ENCODE peak calls at places on chromosomes 4 and X, in nine cellular contexts. One of them, this sample, is unnamed.

GRCh38 chrX:119887721-119888425 is 7.8 kb upstream of the AKAP14 start:
- DNase-seq in T-helper 1 cell: peak
- DNase-seq in activated naive CD4-positive, alpha-beta T cell treated with anti-CD3 and anti-CD28 coated beads, Interleukin-2, amount 50 U/mL, for 16 hours: peak
- DNase-seq in activated CD8-positive, alpha-beta memory T cell treated with anti-CD3 and anti-CD28 coated beads for 48 hours: peak
- DNase-seq in myocyte: no peak
- DNase-seq in esophagus squamous epithelium: no peak
- DNase-seq in stimulated activated naive B cell treated with anti-CD40 and anti-IgM and Interleukin-4, amounts not matched to agents 10 μg/mL and 1 μg/mL and 100 μg/mL, for 72 hours: peak
- DNase-seq in islet precursor cell: peak
- DNase-seq in osteocyte: peak
- DNase-seq in this sample: peak

GRCh38 chr4:126539771-126540170 is 1093.0 kb upstream of the INTU start:
- DNase-seq in osteocyte: no peak
- DNase-seq in esophagus squamous epithelium: no peak
- DNase-seq in activated CD8-positive, alpha-beta memory T cell treated with anti-CD3 and anti-CD28 coated beads for 48 hours: no peak
- DNase-seq in stimulated activated naive B cell treated with anti-CD40 and anti-IgM and Interleukin-4, amounts not matched to agents 10 μg/mL and 1 μg/mL and 100 μg/mL, for 72 hours: no peak
- DNase-seq in T-helper 1 cell: no peak
- DNase-seq in activated naive CD4-positive, alpha-beta T cell treated with anti-CD3 and anti-CD28 coated beads, Interleukin-2, amount 50 U/mL, for 16 hours: no peak
- DNase-seq in myocyte: no peak
- DNase-seq in islet precursor cell: no peak
- DNase-seq in this sample: no peak

GRCh38 chr4:133498149-133498548 is 349.1 kb downstream of the PCDH10 start:
- DNase-seq in activated CD8-positive, alpha-beta memory T cell treated with anti-CD3 and anti-CD28 coated beads for 48 hours: no peak
- DNase-seq in myocyte: no peak
- DNase-seq in activated naive CD4-positive, alpha-beta T cell treated with anti-CD3 and anti-CD28 coated beads, Interleukin-2, amount 50 U/mL, for 16 hours: no peak
- DNase-seq in osteocyte: no peak
- DNase-seq in islet precursor cell: no peak
- DNase-seq in stimulated activated naive B cell treated with anti-CD40 and anti-IgM and Interleukin-4, amounts not matched to agents 10 μg/mL and 1 μg/mL and 100 μg/mL, for 72 hours: no peak
- DNase-seq in T-helper 1 cell: no peak
- DNase-seq in esophagus squamous epithelium: no peak
- DNase-seq in this sample: no peak

GRCh38 chr4:26570596-26570995 is 13.3 kb upstream of the TBC1D19 start:
- DNase-seq in myocyte: no peak
- DNase-seq in esophagus squamous epithelium: no peak
- DNase-seq in islet precursor cell: no peak
- DNase-seq in activated naive CD4-positive, alpha-beta T cell treated with anti-CD3 and anti-CD28 coated beads, Interleukin-2, amount 50 U/mL, for 16 hours: no peak
- DNase-seq in T-helper 1 cell: no peak
- DNase-seq in activated CD8-positive, alpha-beta memory T cell treated with anti-CD3 and anti-CD28 coated beads for 48 hours: no peak
- DNase-seq in stimulated activated naive B cell treated with anti-CD40 and anti-IgM and Interleukin-4, amounts not matched to agents 10 μg/mL and 1 μg/mL and 100 μg/mL, for 72 hours: no peak
- DNase-seq in osteocyte: no peak
- DNase-seq in this sample: no peak

GRCh38 chrX:16465081-16465876 is 184.7 kb upstream of the S100G start:
- DNase-seq in myocyte: no peak
- DNase-seq in islet precursor cell: no peak
- DNase-seq in T-helper 1 cell: no peak
- DNase-seq in activated naive CD4-positive, alpha-beta T cell treated with anti-CD3 and anti-CD28 coated beads, Interleukin-2, amount 50 U/mL, for 16 hours: no peak
- DNase-seq in stimulated activated naive B cell treated with anti-CD40 and anti-IgM and Interleukin-4, amounts not matched to agents 10 μg/mL and 1 μg/mL and 100 μg/mL, for 72 hours: no peak
- DNase-seq in activated CD8-positive, alpha-beta memory T cell treated with anti-CD3 and anti-CD28 coated beads for 48 hours: no peak
- DNase-seq in osteocyte: no peak
- DNase-seq in esophagus squamous epithelium: no peak
- DNase-seq in this sample: no peak

GRCh38 chr4:165814256-165815010 is 58.6 kb upstream of the TLL1 start:
- DNase-seq in stimulated activated naive B cell treated with anti-CD40 and anti-IgM and Interleukin-4, amounts not matched to agents 10 μg/mL and 1 μg/mL and 100 μg/mL, for 72 hours: no peak
- DNase-seq in activated naive CD4-positive, alpha-beta T cell treated with anti-CD3 and anti-CD28 coated beads, Interleukin-2, amount 50 U/mL, for 16 hours: no peak
- DNase-seq in T-helper 1 cell: no peak
- DNase-seq in esophagus squamous epithelium: no peak
- DNase-seq in osteocyte: no peak
- DNase-seq in islet precursor cell: no peak
- DNase-seq in myocyte: peak
- DNase-seq in activated CD8-positive, alpha-beta memory T cell treated with anti-CD3 and anti-CD28 coated beads for 48 hours: no peak
- DNase-seq in this sample: no peak

GRCh38 chr4:41359069-41359769 is 102.5 kb downstream of the UCHL1 start:
- DNase-seq in activated naive CD4-positive, alpha-beta T cell treated with anti-CD3 and anti-CD28 coated beads, Interleukin-2, amount 50 U/mL, for 16 hours: no peak
- DNase-seq in stimulated activated naive B cell treated with anti-CD40 and anti-IgM and Interleukin-4, amounts not matched to agents 10 μg/mL and 1 μg/mL and 100 μg/mL, for 72 hours: no peak
- DNase-seq in islet precursor cell: peak
- DNase-seq in T-helper 1 cell: no peak
- DNase-seq in esophagus squamous epithelium: no peak
- DNase-seq in activated CD8-positive, alpha-beta memory T cell treated with anti-CD3 and anti-CD28 coated beads for 48 hours: no peak
- DNase-seq in osteocyte: no peak
- DNase-seq in myocyte: no peak
- DNase-seq in this sample: peak

GRCh38 chrX:80879916-80880315 is 70.2 kb upstream of the BRWD3 start:
- DNase-seq in osteocyte: no peak
- DNase-seq in islet precursor cell: no peak
- DNase-seq in myocyte: peak
- DNase-seq in activated naive CD4-positive, alpha-beta T cell treated with anti-CD3 and anti-CD28 coated beads, Interleukin-2, amount 50 U/mL, for 16 hours: no peak
- DNase-seq in activated CD8-positive, alpha-beta memory T cell treated with anti-CD3 and anti-CD28 coated beads for 48 hours: no peak
- DNase-seq in stimulated activated naive B cell treated with anti-CD40 and anti-IgM and Interleukin-4, amounts not matched to agents 10 μg/mL and 1 μg/mL and 100 μg/mL, for 72 hours: no peak
- DNase-seq in T-helper 1 cell: no peak
- DNase-seq in esophagus squamous epithelium: no peak
- DNase-seq in this sample: no peak

GRCh38 chr4:168868044-168868855 is 141.8 kb downstream of the CBR4 start:
- DNase-seq in activated CD8-positive, alpha-beta memory T cell treated with anti-CD3 and anti-CD28 coated beads for 48 hours: no peak
- DNase-seq in islet precursor cell: no peak
- DNase-seq in stimulated activated naive B cell treated with anti-CD40 and anti-IgM and Interleukin-4, amounts not matched to agents 10 μg/mL and 1 μg/mL and 100 μg/mL, for 72 hours: no peak
- DNase-seq in myocyte: no peak
- DNase-seq in esophagus squamous epithelium: no peak
- DNase-seq in activated naive CD4-positive, alpha-beta T cell treated with anti-CD3 and anti-CD28 coated beads, Interleukin-2, amount 50 U/mL, for 16 hours: no peak
- DNase-seq in osteocyte: no peak
- DNase-seq in T-helper 1 cell: no peak
- DNase-seq in this sample: no peak

GRCh38 chrX:7330551-7330950 is 182.6 kb upstream of the PUDP start:
- DNase-seq in osteocyte: no peak
- DNase-seq in islet precursor cell: no peak
- DNase-seq in activated CD8-positive, alpha-beta memory T cell treated with anti-CD3 and anti-CD28 coated beads for 48 hours: no peak
- DNase-seq in stimulated activated naive B cell treated with anti-CD40 and anti-IgM and Interleukin-4, amounts not matched to agents 10 μg/mL and 1 μg/mL and 100 μg/mL, for 72 hours: no peak
- DNase-seq in esophagus squamous epithelium: no peak
- DNase-seq in T-helper 1 cell: no peak
- DNase-seq in activated naive CD4-positive, alpha-beta T cell treated with anti-CD3 and anti-CD28 coated beads, Interleukin-2, amount 50 U/mL, for 16 hours: no peak
- DNase-seq in myocyte: no peak
- DNase-seq in this sample: no peak

GRCh38 chr4:52588771-52589591 is 70.1 kb downstream of the USP46 start:
- DNase-seq in activated naive CD4-positive, alpha-beta T cell treated with anti-CD3 and anti-CD28 coated beads, Interleukin-2, amount 50 U/mL, for 16 hours: no peak
- DNase-seq in esophagus squamous epithelium: no peak
- DNase-seq in T-helper 1 cell: peak
- DNase-seq in islet precursor cell: peak
- DNase-seq in myocyte: peak
- DNase-seq in stimulated activated naive B cell treated with anti-CD40 and anti-IgM and Interleukin-4, amounts not matched to agents 10 μg/mL and 1 μg/mL and 100 μg/mL, for 72 hours: no peak
- DNase-seq in activated CD8-positive, alpha-beta memory T cell treated with anti-CD3 and anti-CD28 coated beads for 48 hours: no peak
- DNase-seq in osteocyte: no peak
- DNase-seq in this sample: no peak

GRCh38 chrX:67544871-67545771 is 1.3 kb downstream of the AR start:
- DNase-seq in activated naive CD4-positive, alpha-beta T cell treated with anti-CD3 and anti-CD28 coated beads, Interleukin-2, amount 50 U/mL, for 16 hours: no peak
- DNase-seq in esophagus squamous epithelium: no peak
- DNase-seq in myocyte: peak
- DNase-seq in islet precursor cell: peak
- DNase-seq in T-helper 1 cell: no peak
- DNase-seq in osteocyte: no peak
- DNase-seq in activated CD8-positive, alpha-beta memory T cell treated with anti-CD3 and anti-CD28 coated beads for 48 hours: no peak
- DNase-seq in stimulated activated naive B cell treated with anti-CD40 and anti-IgM and Interleukin-4, amounts not matched to agents 10 μg/mL and 1 μg/mL and 100 μg/mL, for 72 hours: no peak
- DNase-seq in this sample: no peak

GRCh38 chr4:118033148-118034060 is 882 bp upstream of the NDST3 start:
- DNase-seq in stimulated activated naive B cell treated with anti-CD40 and anti-IgM and Interleukin-4, amounts not matched to agents 10 μg/mL and 1 μg/mL and 100 μg/mL, for 72 hours: no peak
- DNase-seq in activated CD8-positive, alpha-beta memory T cell treated with anti-CD3 and anti-CD28 coated beads for 48 hours: no peak
- DNase-seq in T-helper 1 cell: no peak
- DNase-seq in islet precursor cell: peak
- DNase-seq in osteocyte: peak
- DNase-seq in activated naive CD4-positive, alpha-beta T cell treated with anti-CD3 and anti-CD28 coated beads, Interleukin-2, amount 50 U/mL, for 16 hours: no peak
- DNase-seq in esophagus squamous epithelium: no peak
- DNase-seq in myocyte: peak
- DNase-seq in this sample: peak

GRCh38 chrX:73448379-73448778 is 1.5 kb downstream of the CDX4 start:
- DNase-seq in activated CD8-positive, alpha-beta memory T cell treated with anti-CD3 and anti-CD28 coated beads for 48 hours: no peak
- DNase-seq in osteocyte: no peak
- DNase-seq in activated naive CD4-positive, alpha-beta T cell treated with anti-CD3 and anti-CD28 coated beads, Interleukin-2, amount 50 U/mL, for 16 hours: no peak
- DNase-seq in myocyte: peak
- DNase-seq in islet precursor cell: peak
- DNase-seq in T-helper 1 cell: no peak
- DNase-seq in esophagus squamous epithelium: no peak
- DNase-seq in stimulated activated naive B cell treated with anti-CD40 and anti-IgM and Interleukin-4, amounts not matched to agents 10 μg/mL and 1 μg/mL and 100 μg/mL, for 72 hours: no peak
- DNase-seq in this sample: no peak

This sample was measured in NCI-H1092.